ENCODE peak calls at places on chromosomes 16 and 17, in five cellular contexts. One of them, this sample, is unnamed.

GRCh38 chr17:46742539-46743270 is 75.8 kb downstream of the WNT3 start:
- DNase-seq in effector CD8-positive, alpha-beta T cell: no peak
- DNase-seq in retina: no peak
- DNase-seq in stimulated activated CD8-positive, alpha-beta memory T cell treated with anti-CD3 and anti-CD28 coated beads, Interleukin-12 subunit alpha, Interleukin-12 subunit beta, amount 100 ng/mL, for 1 hour: no peak
- DNase-seq in stimulated activated CD4-positive, alpha-beta T cell treated with anti-CD3 and anti-CD28 coated beads, Interleukin-1b, Interleukin-23, amount 100 ng/mL, for 24 hours: no peak
- DNase-seq in this sample: no peak

GRCh38 chr16:27724491-27724878 is 174.5 kb downstream of the KATNIP start:
- DNase-seq in effector CD8-positive, alpha-beta T cell: no peak
- DNase-seq in retina: no peak
- DNase-seq in stimulated activated CD8-positive, alpha-beta memory T cell treated with anti-CD3 and anti-CD28 coated beads, Interleukin-12 subunit alpha, Interleukin-12 subunit beta, amount 100 ng/mL, for 1 hour: no peak
- DNase-seq in stimulated activated CD4-positive, alpha-beta T cell treated with anti-CD3 and anti-CD28 coated beads, Interleukin-1b, Interleukin-23, amount 100 ng/mL, for 24 hours: no peak
- DNase-seq in this sample: no peak

GRCh38 chr16:10765772-10766171 is 22.1 kb downstream of the NUBP1 start:
- DNase-seq in effector CD8-positive, alpha-beta T cell: no peak
- DNase-seq in retina: no peak
- DNase-seq in stimulated activated CD8-positive, alpha-beta memory T cell treated with anti-CD3 and anti-CD28 coated beads, Interleukin-12 subunit alpha, Interleukin-12 subunit beta, amount 100 ng/mL, for 1 hour: no peak
- DNase-seq in stimulated activated CD4-positive, alpha-beta T cell treated with anti-CD3 and anti-CD28 coated beads, Interleukin-1b, Interleukin-23, amount 100 ng/mL, for 24 hours: no peak
- DNase-seq in this sample: no peak

GRCh38 chr16:4814046-4814445 is 11.6 kb upstream of the ROGDI start:
- DNase-seq in effector CD8-positive, alpha-beta T cell: no peak
- DNase-seq in retina: no peak
- DNase-seq in stimulated activated CD8-positive, alpha-beta memory T cell treated with anti-CD3 and anti-CD28 coated beads, Interleukin-12 subunit alpha, Interleukin-12 subunit beta, amount 100 ng/mL, for 1 hour: no peak
- DNase-seq in stimulated activated CD4-positive, alpha-beta T cell treated with anti-CD3 and anti-CD28 coated beads, Interleukin-1b, Interleukin-23, amount 100 ng/mL, for 24 hours: no peak
- DNase-seq in this sample: no peak

GRCh38 chr16:67006930-67007658 is 18.7 kb downstream of the CES4A start:
- DNase-seq in effector CD8-positive, alpha-beta T cell: no peak
- DNase-seq in retina: no peak
- DNase-seq in stimulated activated CD8-positive, alpha-beta memory T cell treated with anti-CD3 and anti-CD28 coated beads, Interleukin-12 subunit alpha, Interleukin-12 subunit beta, amount 100 ng/mL, for 1 hour: no peak
- DNase-seq in stimulated activated CD4-positive, alpha-beta T cell treated with anti-CD3 and anti-CD28 coated beads, Interleukin-1b, Interleukin-23, amount 100 ng/mL, for 24 hours: no peak
- DNase-seq in this sample: no peak

GRCh38 chr17:76529224-76529642 is 8.3 kb downstream of the CYGB start:
- DNase-seq in effector CD8-positive, alpha-beta T cell: no peak
- DNase-seq in retina: no peak
- DNase-seq in stimulated activated CD8-positive, alpha-beta memory T cell treated with anti-CD3 and anti-CD28 coated beads, Interleukin-12 subunit alpha, Interleukin-12 subunit beta, amount 100 ng/mL, for 1 hour: no peak
- DNase-seq in stimulated activated CD4-positive, alpha-beta T cell treated with anti-CD3 and anti-CD28 coated beads, Interleukin-1b, Interleukin-23, amount 100 ng/mL, for 24 hours: no peak
- DNase-seq in this sample: no peak

GRCh38 chr16:13957197-13958078 is 37.5 kb downstream of the ERCC4 start:
- DNase-seq in effector CD8-positive, alpha-beta T cell: no peak
- DNase-seq in retina: peak
- DNase-seq in stimulated activated CD8-positive, alpha-beta memory T cell treated with anti-CD3 and anti-CD28 coated beads, Interleukin-12 subunit alpha, Interleukin-12 subunit beta, amount 100 ng/mL, for 1 hour: no peak
- DNase-seq in stimulated activated CD4-positive, alpha-beta T cell treated with anti-CD3 and anti-CD28 coated beads, Interleukin-1b, Interleukin-23, amount 100 ng/mL, for 24 hours: no peak
- DNase-seq in this sample: peak

GRCh38 chr17:21353326-21354010 is 22.7 kb upstream of the KCNJ12 start:
- DNase-seq in effector CD8-positive, alpha-beta T cell: no peak
- DNase-seq in retina: no peak
- DNase-seq in stimulated activated CD8-positive, alpha-beta memory T cell treated with anti-CD3 and anti-CD28 coated beads, Interleukin-12 subunit alpha, Interleukin-12 subunit beta, amount 100 ng/mL, for 1 hour: no peak
- DNase-seq in stimulated activated CD4-positive, alpha-beta T cell treated with anti-CD3 and anti-CD28 coated beads, Interleukin-1b, Interleukin-23, amount 100 ng/mL, for 24 hours: no peak
- DNase-seq in this sample: no peak

GRCh38 chr17:46758614-46759013 is 59.9 kb downstream of the WNT3 start:
- DNase-seq in effector CD8-positive, alpha-beta T cell: no peak
- DNase-seq in retina: no peak
- DNase-seq in stimulated activated CD8-positive, alpha-beta memory T cell treated with anti-CD3 and anti-CD28 coated beads, Interleukin-12 subunit alpha, Interleukin-12 subunit beta, amount 100 ng/mL, for 1 hour: no peak
- DNase-seq in stimulated activated CD4-positive, alpha-beta T cell treated with anti-CD3 and anti-CD28 coated beads, Interleukin-1b, Interleukin-23, amount 100 ng/mL, for 24 hours: no peak
- DNase-seq in this sample: no peak

GRCh38 chr17:42067371-42068180 is 17.2 kb upstream of the C17orf113 start:
- DNase-seq in effector CD8-positive, alpha-beta T cell: peak
- DNase-seq in retina: peak
- DNase-seq in stimulated activated CD8-positive, alpha-beta memory T cell treated with anti-CD3 and anti-CD28 coated beads, Interleukin-12 subunit alpha, Interleukin-12 subunit beta, amount 100 ng/mL, for 1 hour: peak
- DNase-seq in stimulated activated CD4-positive, alpha-beta T cell treated with anti-CD3 and anti-CD28 coated beads, Interleukin-1b, Interleukin-23, amount 100 ng/mL, for 24 hours: peak
- DNase-seq in this sample: no peak

GRCh38 chr17:67657596-67657995 is 60.1 kb upstream of the NOL11 start:
- DNase-seq in effector CD8-positive, alpha-beta T cell: no peak
- DNase-seq in retina: no peak
- DNase-seq in stimulated activated CD8-positive, alpha-beta memory T cell treated with anti-CD3 and anti-CD28 coated beads, Interleukin-12 subunit alpha, Interleukin-12 subunit beta, amount 100 ng/mL, for 1 hour: no peak
- DNase-seq in stimulated activated CD4-positive, alpha-beta T cell treated with anti-CD3 and anti-CD28 coated beads, Interleukin-1b, Interleukin-23, amount 100 ng/mL, for 24 hours: no peak
- DNase-seq in this sample: no peak

GRCh38 chr16:75262104-75262799 is 10.8 kb upstream of the BCAR1 start:
- DNase-seq in effector CD8-positive, alpha-beta T cell: no peak
- DNase-seq in retina: no peak
- DNase-seq in stimulated activated CD8-positive, alpha-beta memory T cell treated with anti-CD3 and anti-CD28 coated beads, Interleukin-12 subunit alpha, Interleukin-12 subunit beta, amount 100 ng/mL, for 1 hour: no peak
- DNase-seq in stimulated activated CD4-positive, alpha-beta T cell treated with anti-CD3 and anti-CD28 coated beads, Interleukin-1b, Interleukin-23, amount 100 ng/mL, for 24 hours: no peak
- DNase-seq in this sample: no peak

GRCh38 chr16:66976746-66977145 is 11.6 kb upstream of the CES4A start:
- DNase-seq in effector CD8-positive, alpha-beta T cell: no peak
- DNase-seq in retina: peak
- DNase-seq in stimulated activated CD8-positive, alpha-beta memory T cell treated with anti-CD3 and anti-CD28 coated beads, Interleukin-12 subunit alpha, Interleukin-12 subunit beta, amount 100 ng/mL, for 1 hour: no peak
- DNase-seq in stimulated activated CD4-positive, alpha-beta T cell treated with anti-CD3 and anti-CD28 coated beads, Interleukin-1b, Interleukin-23, amount 100 ng/mL, for 24 hours: no peak
- DNase-seq in this sample: no peak

GRCh38 chr16:11140867-11141266 is 115.1 kb downstream of the SOCS1 start:
- DNase-seq in effector CD8-positive, alpha-beta T cell: no peak
- DNase-seq in retina: no peak
- DNase-seq in stimulated activated CD8-positive, alpha-beta memory T cell treated with anti-CD3 and anti-CD28 coated beads, Interleukin-12 subunit alpha, Interleukin-12 subunit beta, amount 100 ng/mL, for 1 hour: no peak
- DNase-seq in stimulated activated CD4-positive, alpha-beta T cell treated with anti-CD3 and anti-CD28 coated beads, Interleukin-1b, Interleukin-23, amount 100 ng/mL, for 24 hours: no peak
- DNase-seq in this sample: no peak

GRCh38 chr17:39738568-39738901 is 797 bp downstream of the GRB7 start:
- DNase-seq in effector CD8-positive, alpha-beta T cell: peak
- DNase-seq in retina: peak
- DNase-seq in stimulated activated CD8-positive, alpha-beta memory T cell treated with anti-CD3 and anti-CD28 coated beads, Interleukin-12 subunit alpha, Interleukin-12 subunit beta, amount 100 ng/mL, for 1 hour: no peak
- DNase-seq in stimulated activated CD4-positive, alpha-beta T cell treated with anti-CD3 and anti-CD28 coated beads, Interleukin-1b, Interleukin-23, amount 100 ng/mL, for 24 hours: peak
- DNase-seq in this sample: peak

This sample was measured in NCI-H510A.